ENCODE peak calls at places on chromosomes 2 and 18, in five cellular contexts. N is activated CD4-positive, alpha-beta T cell treated with anti-CD3 and anti-CD28 coated beads, Interleukin-2, amount 50 U/mL, for 4 hours; B is T follicular helper cell; M is anterior cingulate cortex; Y is GM18507. D is an unnamed sample.
A peak's percentile ranks its signal among the peaks of the same experiment; 100 is the strongest.

GRCh38 chr2:226611944-226612318 is 187.7 kb downstream of the IRS1 start:
- DNase-seq in M (no peak), B (no peak), Y (no peak), N (no peak), D (no peak)

GRCh38 chr2:1743396-1744150 is 742 bp downstream of the PXDN start:
- DNase-seq in B (no peak), Y (no peak), N (no peak), M (no peak), D (no peak)

GRCh38 chr2:100208375-100208774 is 66.0 kb upstream of the AFF3 start:
- DNase-seq in N (no peak), Y (no peak), M (no peak), B (no peak), D (no peak)

GRCh38 chr2:54457326-54458023 is 1.3 kb downstream of the SPTBN1 start:
- DNase-seq in B (no peak), Y (no peak), N (no peak), M (peak; percentile 54), D (peak; percentile 56)

GRCh38 chr2:120842456-120843439 is 107.1 kb downstream of the GLI2 start:
- DNase-seq in N (no peak), Y (no peak), B (no peak), M (no peak), D (no peak)

GRCh38 chr18:33444699-33445098 is 4.2 kb upstream of the CCDC178 start:
- DNase-seq in Y (no peak), B (no peak), N (no peak), M (no peak), D (no peak)

GRCh38 chr2:162118166-162119031 is 33.6 kb downstream of the GCG start:
- DNase-seq in M (peak; percentile 11), Y (no peak), B (no peak), N (no peak), D (no peak)

GRCh38 chr2:172931256-172931894 is 144.3 kb upstream of the MAP3K20 start:
- DNase-seq in Y (no peak), N (no peak), B (no peak), M (no peak), D (no peak)

GRCh38 chr2:30147196-30147714 is 448 bp downstream of the YPEL5 start:
- DNase-seq in Y (no peak), N (peak; percentile 6), M (no peak), B (no peak), D (no peak)

GRCh38 chr18:46555724-46556123 is 101.3 kb downstream of the LOXHD1 start:
- DNase-seq in M (peak; percentile 29), B (no peak), N (no peak), Y (peak; percentile 32), D (no peak)

GRCh38 chr2:189255711-189256110 is 76.2 kb upstream of the COL5A2 start:
- DNase-seq in N (no peak), M (no peak), Y (no peak), B (no peak), D (no peak)

GRCh38 chr2:202096736-202097135 is 23.7 kb downstream of the KIAA2012 start:
- DNase-seq in Y (no peak), N (no peak), M (no peak), B (no peak), D (no peak)

GRCh38 chr2:111094686-111095085 is 26.0 kb upstream of the BCL2L11 start:
- DNase-seq in N (no peak), B (no peak), M (no peak), Y (no peak), D (no peak)

GRCh38 chr18:9008709-9009635 is 93.5 kb upstream of the NDUFV2 start:
- DNase-seq in N (no peak), M (no peak), B (no peak), Y (no peak), D (no peak)

GRCh38 chr2:9954136-9954535 is 2.6 kb downstream of the GRHL1 start:
- DNase-seq in B (no peak), M (no peak), Y (no peak), N (no peak), D (no peak)

GRCh38 chr18:9827856-9828793 is 57.6 kb upstream of the TXNDC2 start:
- DNase-seq in Y (no peak), B (no peak), N (no peak), M (no peak), D (no peak)

GRCh38 chr2:25041307-25041927 is 459 bp upstream of the EFR3B start:
- DNase-seq in B (peak; percentile 24), Y (no peak), M (peak; percentile 59), N (peak; percentile 11), D (peak; percentile 43)

GRCh38 chr2:239002960-239003932 is 155.4 kb downstream of the TWIST2 start:
- DNase-seq in N (no peak), Y (no peak), M (no peak), B (no peak), D (no peak)

GRCh38 chr18:58657494-58657893 is 13.8 kb upstream of the MALT1 start:
- DNase-seq in B (no peak), N (no peak), M (no peak), Y (no peak), D (no peak)

GRCh38 chr2:85995648-85996529 is 107.1 kb upstream of the ST3GAL5 start:
- DNase-seq in N (no peak), Y (no peak), B (no peak), M (no peak), D (no peak)

GRCh38 chr2:85716346-85716880 is 22.3 kb downstream of the GNLY start:
- DNase-seq in Y (no peak), B (no peak), M (no peak), N (no peak), D (no peak)

GRCh38 chr2:191740016-191740419 is 62.1 kb downstream of the NABP1 start:
- DNase-seq in N (peak; percentile 23), Y (no peak), M (no peak), B (peak; percentile 40), D (no peak)

GRCh38 chr2:238064376-238064775 is 3.6 kb downstream of the SCLY start:
- DNase-seq in B (no peak), N (no peak), M (no peak), Y (no peak), D (no peak)

GRCh38 chr2:54979645-54980044 is 70.6 kb downstream of the RTN4 start:
- DNase-seq in B (no peak), N (no peak), M (no peak), Y (no peak), D (no peak)

GRCh38 chr2:11056614-11057013 is 98.7 kb upstream of the SLC66A3 start:
- DNase-seq in N (no peak), M (no peak), B (no peak), Y (no peak), D (no peak)

GRCh38 chr18:48452863-48453323 is 43.7 kb upstream of the ZBTB7C start:
- DNase-seq in N (no peak), B (no peak), M (no peak), Y (no peak), D (no peak)

GRCh38 chr18:46756172-46756558 is 688 bp downstream of the ST8SIA5 start:
- DNase-seq in Y (no peak), N (no peak), B (no peak), M (no peak), D (no peak)

GRCh38 chr2:51219468-51219867 is 187.5 kb upstream of the NRXN1 start:
- DNase-seq in Y (no peak), B (no peak), M (no peak), N (no peak), D (no peak)